ENCODE peak calls at places on chromosomes 1 and 21, in four cellular contexts. P, G, D and I are unnamed samples.
A peak's percentile ranks its signal among the peaks of the same experiment; 100 is the strongest.

GRCh38 chr1:194331758-194332157 is 1145.3 kb upstream of the B3GALT2 start:
- DNase-seq in P (no peak), G (no peak), D (no peak), I (no peak)

GRCh38 chr1:22611530-22611947 is 24.9 kb upstream of the C1QA start:
- DNase-seq in P (peak; percentile 53), G (no peak), D (peak; percentile 24), I (peak; percentile 32)

GRCh38 chr1:112904831-112905227 is 51.2 kb downstream of the SLC16A1 start:
- DNase-seq in P (no peak), G (no peak), D (no peak), I (no peak)

GRCh38 chr1:18256318-18257235 is 149.0 kb downstream of the IGSF21 start:
- DNase-seq in P (no peak), G (no peak), D (peak; percentile 10), I (peak; percentile 12)

GRCh38 chr1:162023181-162023546 is 505 bp downstream of the OLFML2B start:
- DNase-seq in P (no peak), G (no peak), D (no peak), I (no peak)

GRCh38 chr21:43734131-43734634 is 15.3 kb downstream of the PDXK start:
- DNase-seq in P (no peak), G (no peak), D (no peak), I (no peak)

GRCh38 chr1:184298321-184299052 is 88.3 kb upstream of the C1orf21 start:
- DNase-seq in P (peak; percentile 17), G (peak; percentile 16), D (no peak), I (no peak)

GRCh38 chr1:207240325-207241095 is 81.0 kb upstream of the CD55 start:
- DNase-seq in P (peak; percentile 59), G (no peak), D (peak; percentile 74), I (no peak)

GRCh38 chr1:63967901-63968300 is 194.1 kb downstream of the ROR1 start:
- DNase-seq in P (no peak), G (no peak), D (no peak), I (no peak)

GRCh38 chr1:203624341-203624712 is 2.3 kb upstream of the ATP2B4 start:
- DNase-seq in P (no peak), G (no peak), D (no peak), I (no peak)

GRCh38 chr1:84541679-84542078 is 32.6 kb downstream of the CTBS start:
- DNase-seq in P (no peak), G (peak; percentile 18), D (no peak), I (no peak)

GRCh38 chr1:201597551-201598230 is 58.8 kb downstream of the NAV1 start:
- DNase-seq in P (peak; percentile 57), G (no peak), D (no peak), I (peak; percentile 47)

GRCh38 chr1:9557624-9558023 is 18.4 kb downstream of the SLC25A33 start:
- DNase-seq in P (no peak), G (no peak), D (peak; percentile 43), I (no peak)

GRCh38 chr1:23799570-23800395 is 771 bp downstream of the GALE start:
- DNase-seq in P (peak; percentile 85), G (peak; percentile 82), D (peak; percentile 61), I (no peak)

GRCh38 chr1:107139833-107140702 is 771 bp upstream of the NTNG1 start:
- DNase-seq in P (peak; percentile 3), G (peak; percentile 65), D (no peak), I (no peak)

GRCh38 chr1:42844592-42845140 is 1.7 kb upstream of the ZNF691 start:
- DNase-seq in P (no peak), G (no peak), D (no peak), I (no peak)

GRCh38 chr1:151314137-151314875 is 12.9 kb downstream of the PI4KB start:
- DNase-seq in P (peak; percentile 85), G (no peak), D (peak; percentile 15), I (no peak)

GRCh38 chr1:208233546-208233945 is 10.6 kb downstream of the PLXNA2 start:
- DNase-seq in P (peak; percentile 54), G (no peak), D (peak; percentile 47), I (no peak)

GRCh38 chr1:225461533-225462428 is 33.9 kb upstream of the LBR start:
- DNase-seq in P (no peak), G (peak; percentile 75), D (no peak), I (no peak)

GRCh38 chr1:23695667-23696066 is 4.1 kb downstream of the RPL11 start:
- DNase-seq in P (no peak), G (no peak), D (no peak), I (no peak)

GRCh38 chr1:183711691-183712401 is 58.7 kb upstream of the APOBEC4 start:
- DNase-seq in P (peak; percentile 60), G (peak; percentile 10), D (no peak), I (no peak)

GRCh38 chr1:203200059-203200553 is 13.6 kb upstream of the CHI3L1 start:
- DNase-seq in P (no peak), G (no peak), D (peak; percentile 32), I (no peak)

GRCh38 chr21:45997495-45998275 is 16.1 kb downstream of the COL6A1 start:
- DNase-seq in P (no peak), G (no peak), D (no peak), I (no peak)

GRCh38 chr1:235908742-235909520 is 42.2 kb upstream of the LYST start:
- DNase-seq in P (peak; percentile 64), G (no peak), D (no peak), I (no peak)
- TF ChIP-seq POLR2AphosphoS5 in P (no peak), G (peak; percentile 66), D (no peak), I (no peak)

DNA sequence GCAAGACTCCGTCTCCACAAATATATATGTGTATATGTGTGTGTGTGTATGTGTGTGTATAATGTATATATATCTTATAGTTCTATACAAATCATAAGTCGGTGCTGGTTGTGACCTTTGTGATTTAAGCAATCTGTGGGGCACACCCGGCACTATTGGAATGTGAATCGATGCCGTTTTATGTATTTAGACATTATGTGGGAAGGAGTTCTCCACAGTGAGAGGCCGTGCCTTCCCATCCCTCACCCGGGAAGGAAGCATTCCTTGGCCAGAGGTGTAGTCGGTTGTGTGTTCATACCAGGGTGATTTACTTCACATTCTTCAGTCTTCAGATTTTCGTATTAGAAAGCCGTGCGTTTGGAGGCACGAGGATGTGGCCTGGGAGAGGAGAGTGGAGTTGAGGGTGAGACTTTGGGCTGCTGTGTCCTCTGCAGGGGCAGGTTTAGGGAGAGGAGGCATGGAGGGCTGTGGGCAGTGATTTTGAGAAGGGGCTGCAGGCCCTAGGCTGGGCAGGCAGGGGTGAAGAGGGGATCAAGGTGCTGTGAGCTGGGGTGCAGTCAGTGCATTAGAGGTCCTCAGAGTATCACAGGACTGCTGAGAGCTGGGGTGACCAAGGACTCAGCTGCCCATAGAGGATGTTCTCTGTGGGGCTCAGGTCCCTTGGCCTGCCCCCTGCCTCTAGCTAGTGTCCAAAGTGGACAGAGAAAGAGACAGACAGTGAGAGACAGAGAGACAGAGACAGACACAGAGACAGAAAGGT is 57.7 kb downstream of the TRIM11 start:
- DNase-seq in P (no peak), G (no peak), D (no peak), I (no peak)
- H3K9ac ChIP-seq in P (no peak overlapping the region), G (no peak overlapping the region), D (no peak overlapping the region), I (no peak overlapping the region)

DNA sequence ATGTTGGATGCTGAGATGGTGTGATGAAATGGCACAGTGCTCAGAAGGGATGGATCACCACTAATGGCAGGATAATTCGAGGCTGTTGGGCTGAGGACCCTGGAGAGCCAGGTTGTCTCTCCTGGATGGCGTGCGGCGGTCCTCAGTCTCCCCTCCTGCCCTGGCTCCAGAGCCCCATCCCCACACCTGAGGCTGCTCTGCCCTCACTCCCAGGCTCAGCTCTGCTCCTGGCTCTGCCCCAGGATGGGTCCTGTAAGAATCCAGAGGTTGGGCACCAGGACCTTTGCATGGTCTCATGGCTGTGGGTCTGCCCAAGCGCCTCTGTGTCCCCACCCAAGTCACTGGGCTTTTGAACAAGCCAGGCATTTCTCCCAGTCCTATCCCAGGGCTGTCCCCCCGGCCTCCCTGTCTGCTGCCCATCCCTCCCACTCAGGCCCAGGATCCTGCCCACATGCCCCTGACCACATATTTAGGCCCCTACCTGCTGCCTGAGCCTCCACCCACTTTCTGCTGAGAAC is 224.6 kb upstream of the POU3F1 start:
- DNase-seq in P (no peak), G (no peak), D (no peak), I (no peak)
- H3K27ac ChIP-seq in P (no peak overlapping the region), G (no peak overlapping the region), D (no peak overlapping the region), I (no peak overlapping the region)

GRCh38 chr21:34970566-34970965 is 78.5 kb downstream of the RUNX1 start:
- DNase-seq in P (no peak), G (no peak), D (no peak), I (no peak)

GRCh38 chr21:34971656-34972055 is 77.4 kb downstream of the RUNX1 start:
- DNase-seq in P (no peak), G (no peak), D (no peak), I (no peak)

GRCh38 chr21:34970126-34970525 is 79.0 kb downstream of the RUNX1 start:
- DNase-seq in P (no peak), G (no peak), D (no peak), I (no peak)

GRCh38 chr21:34974162-34974981 is 74.7 kb downstream of the RUNX1 start:
- DNase-seq in P (no peak), G (no peak), D (peak; percentile 46), I (no peak)

DNA sequence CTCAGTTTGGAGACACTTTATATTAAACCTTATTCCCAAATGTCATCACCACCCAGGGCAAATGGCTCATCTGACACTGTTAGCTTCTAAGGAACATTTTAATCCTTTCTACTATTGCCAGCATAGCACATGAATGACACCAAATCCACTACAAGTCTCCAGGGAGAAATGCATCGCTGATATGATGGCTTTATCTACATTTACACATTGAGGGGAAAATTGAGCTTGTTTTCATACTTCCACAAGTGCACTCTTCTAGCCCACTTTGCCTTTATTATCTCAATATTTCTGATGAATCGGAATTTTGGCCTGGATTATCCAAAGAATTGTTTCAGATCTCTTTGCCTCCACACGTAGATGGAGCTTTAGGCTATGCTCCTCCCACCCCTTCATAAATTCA is 75.4 kb downstream of the RUNX1 start:
- DNase-seq in P (no peak), G (no peak), D (no peak), I (no peak)
- TF ChIP-seq POLR2AphosphoS5 in P (no peak), G (no peak), D (no peak), I (no peak)

DNA sequence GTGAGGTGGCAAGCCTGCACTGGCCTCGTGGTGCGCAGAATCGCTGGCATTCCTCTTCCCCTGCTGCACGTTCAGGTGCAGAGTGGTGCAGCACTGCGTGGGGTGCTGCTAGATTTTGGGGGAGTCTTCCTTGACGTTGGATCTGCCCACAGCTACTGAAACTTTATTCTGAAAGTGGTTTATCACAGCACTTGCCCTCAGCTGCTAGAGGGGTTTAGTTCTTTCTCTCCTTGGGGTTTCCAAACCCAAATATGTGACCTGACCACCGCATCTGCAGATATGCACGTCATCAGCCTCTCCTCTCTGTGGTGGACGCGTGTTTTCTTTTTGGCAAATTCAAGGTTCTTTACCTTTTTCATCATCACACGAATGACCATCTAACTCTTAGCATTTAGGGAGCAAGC is 463.1 kb downstream of the CAMTA1 start:
- DNase-seq in P (no peak), G (no peak), D (no peak), I (no peak)
- H3K9ac ChIP-seq in P (no peak overlapping the region), G (no peak overlapping the region), D (no peak overlapping the region), I (no peak overlapping the region)

GRCh38 chr1:44733784-44734183 is 2.8 kb upstream of the RNU5D-1 start:
- DNase-seq in P (no peak), G (no peak), D (no peak), I (no peak)
- H3K27ac ChIP-seq in P (no peak overlapping the region), G (no peak overlapping the region), D (no peak overlapping the region), I (peak overlapping the region; percentile 33)

DNA sequence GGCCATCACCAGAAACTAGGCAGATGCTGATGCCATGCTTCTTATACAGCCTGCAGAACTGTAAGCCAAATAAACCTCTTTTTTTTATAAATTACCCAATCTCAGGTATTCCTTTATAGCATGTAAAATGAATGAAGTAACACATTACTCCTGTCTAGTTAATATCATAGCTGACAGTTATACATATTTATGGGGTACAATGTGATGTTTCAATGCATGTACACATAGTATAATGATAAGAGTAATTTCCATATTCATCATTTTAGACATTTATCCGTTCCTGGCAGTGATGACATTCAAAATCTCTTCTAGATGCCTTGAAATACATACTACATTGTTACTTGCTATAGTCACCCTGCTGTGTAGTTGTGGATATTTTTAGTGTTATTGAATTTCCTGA is 85.4 kb upstream of the SLC35F3 start:
- DNase-seq in P (no peak), G (no peak), D (no peak), I (no peak)
- TF ChIP-seq POLR2AphosphoS5 in P (no peak), G (no peak), D (no peak), I (no peak)